ENCODE peak calls at places on chromosomes 12 and 14, in four cellular contexts. C is IMR-90, V is H1, Y is H9. Z is an unnamed sample.

GRCh38 chr14:33556382-33557121 is 394.3 kb downstream of the EGLN3 start:
- DNase-seq in C (no peak), V (no peak), Y (no peak), Z (no peak)

GRCh38 chr12:242496-242895 is 20.1 kb downstream of the SLC6A13 start:
- DNase-seq in C (no peak), V (no peak), Y (no peak), Z (no peak)

GRCh38 chr12:128966411-128966810 is 113.1 kb downstream of the GLT1D1 start:
- DNase-seq in C (no peak), V (no peak), Y (no peak), Z (no peak)

GRCh38 chr12:31585271-31585670 is 5.7 kb downstream of the DENND5B start:
- DNase-seq in C (peak; percentile 63), V (no peak), Y (no peak), Z (no peak)

GRCh38 chr14:58368951-58369350 is 26.8 kb upstream of the TOMM20L start:
- DNase-seq in C (peak; percentile 59), V (no peak), Y (no peak), Z (no peak)

GRCh38 chr14:68295316-68295816 is 475.8 kb downstream of the RAD51B start:
- DNase-seq in C (no peak), V (no peak), Y (peak; percentile 33), Z (peak; percentile 90)

GRCh38 chr12:77220586-77220985 is 155.2 kb upstream of the E2F7 start:
- DNase-seq in C (no peak), V (no peak), Y (no peak), Z (no peak)

GRCh38 chr12:110965574-110965973 is 45.2 kb upstream of the MYL2 start:
- DNase-seq in C (no peak), V (no peak), Y (no peak), Z (no peak)

GRCh38 chr14:71322660-71323250 is 415.5 kb downstream of the PCNX1 start:
- DNase-seq in C (peak; percentile 67), V (no peak), Y (no peak), Z (peak; percentile 56)

GRCh38 chr12:104866286-104866685 is 91.8 kb downstream of the SLC41A2 start:
- DNase-seq in C (peak; percentile 70), V (no peak), Y (no peak), Z (no peak)

GRCh38 chr12:57047981-57048380 is 1.9 kb downstream of the MYO1A start:
- DNase-seq in C (peak; percentile 43), V (no peak), Y (no peak), Z (no peak)

GRCh38 chr14:103131580-103131979 is 8.3 kb downstream of the TNFAIP2 start:
- DNase-seq in C (no peak), V (no peak), Y (no peak), Z (no peak)

GRCh38 chr14:103129301-103130016 is 6.2 kb downstream of the TNFAIP2 start:
- DNase-seq in C (no peak), V (no peak), Y (no peak), Z (peak; percentile 50)

GRCh38 chr14:103130017-103130764 is 6.9 kb downstream of the TNFAIP2 start:
- DNase-seq in C (no peak), V (no peak), Y (no peak), Z (no peak)

GRCh38 chr14:103132381-103133212 is 9.3 kb downstream of the TNFAIP2 start:
- DNase-seq in C (no peak), V (no peak), Y (no peak), Z (no peak)

DNA sequence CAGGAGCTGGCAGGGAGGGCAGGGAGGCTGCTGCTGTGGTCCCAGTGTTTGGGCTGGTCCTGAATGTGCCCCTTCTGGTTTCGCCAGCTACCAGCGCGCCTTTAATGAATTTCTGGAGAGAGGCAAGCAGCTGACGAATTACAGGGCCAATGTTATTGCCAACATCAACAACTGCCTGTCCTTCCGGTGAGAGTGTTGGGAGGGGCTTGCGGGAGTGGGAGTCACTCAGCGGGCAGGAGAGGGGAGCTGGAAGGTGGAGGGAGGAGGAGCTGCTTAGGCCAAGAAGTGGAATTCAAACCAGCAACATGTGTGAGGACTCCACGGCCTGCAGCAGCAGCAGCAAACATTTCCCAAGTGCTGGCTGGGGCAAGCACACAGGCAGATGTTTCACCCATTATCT is 7.7 kb downstream of the TNFAIP2 start:
- DNase-seq in C (peak; percentile 90), V (no peak), Y (no peak), Z (no peak)
- H2BK5ac ChIP-seq in C (peak overlapping the region; percentile 12), V (no peak overlapping the region), Y (no peak overlapping the region), Z (no peak overlapping the region)

GRCh38 chr14:26888592-26888991 is 290.8 kb upstream of the NOVA1 start:
- DNase-seq in C (no peak), V (no peak), Y (no peak), Z (no peak)

DNA sequence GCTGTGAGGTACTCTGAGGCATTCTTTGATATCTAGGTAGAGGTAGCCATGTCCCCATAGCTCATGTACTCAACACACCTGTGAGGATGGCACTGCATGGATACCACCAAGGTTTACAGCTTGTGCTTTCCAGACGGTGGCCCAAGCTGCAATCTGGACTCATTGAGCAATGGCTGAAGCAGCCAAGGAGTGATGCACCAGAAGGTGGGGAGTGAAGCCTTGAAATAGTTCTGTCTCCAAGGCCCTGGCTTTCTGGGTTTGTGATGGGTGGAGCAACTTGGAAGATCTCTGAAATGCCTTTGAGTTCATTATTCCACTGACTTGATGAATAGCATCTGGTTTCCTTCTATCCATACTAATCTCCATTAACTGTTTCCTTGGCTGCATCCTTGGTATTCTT is 290.0 kb upstream of the NOVA1 start:
- DNase-seq in C (no peak), V (no peak), Y (no peak), Z (no peak)
- H4K5ac ChIP-seq in C (no peak overlapping the region), V (no peak overlapping the region), Y (no peak overlapping the region), Z (no peak overlapping the region)

GRCh38 chr12:34335819-34336262 is 313.5 kb downstream of the ALG10 start:
- DNase-seq in C (no peak), V (no peak), Y (no peak), Z (no peak)

GRCh38 chr12:34334953-34335743 is 312.9 kb downstream of the ALG10 start:
- DNase-seq in C (no peak), V (no peak), Y (no peak), Z (no peak)

GRCh38 chr12:34338751-34339150 is 316.5 kb downstream of the ALG10 start:
- DNase-seq in C (no peak), V (no peak), Y (no peak), Z (no peak)

GRCh38 chr12:34334538-34334937 is 312.2 kb downstream of the ALG10 start:
- DNase-seq in C (no peak), V (no peak), Y (no peak), Z (no peak)

DNA sequence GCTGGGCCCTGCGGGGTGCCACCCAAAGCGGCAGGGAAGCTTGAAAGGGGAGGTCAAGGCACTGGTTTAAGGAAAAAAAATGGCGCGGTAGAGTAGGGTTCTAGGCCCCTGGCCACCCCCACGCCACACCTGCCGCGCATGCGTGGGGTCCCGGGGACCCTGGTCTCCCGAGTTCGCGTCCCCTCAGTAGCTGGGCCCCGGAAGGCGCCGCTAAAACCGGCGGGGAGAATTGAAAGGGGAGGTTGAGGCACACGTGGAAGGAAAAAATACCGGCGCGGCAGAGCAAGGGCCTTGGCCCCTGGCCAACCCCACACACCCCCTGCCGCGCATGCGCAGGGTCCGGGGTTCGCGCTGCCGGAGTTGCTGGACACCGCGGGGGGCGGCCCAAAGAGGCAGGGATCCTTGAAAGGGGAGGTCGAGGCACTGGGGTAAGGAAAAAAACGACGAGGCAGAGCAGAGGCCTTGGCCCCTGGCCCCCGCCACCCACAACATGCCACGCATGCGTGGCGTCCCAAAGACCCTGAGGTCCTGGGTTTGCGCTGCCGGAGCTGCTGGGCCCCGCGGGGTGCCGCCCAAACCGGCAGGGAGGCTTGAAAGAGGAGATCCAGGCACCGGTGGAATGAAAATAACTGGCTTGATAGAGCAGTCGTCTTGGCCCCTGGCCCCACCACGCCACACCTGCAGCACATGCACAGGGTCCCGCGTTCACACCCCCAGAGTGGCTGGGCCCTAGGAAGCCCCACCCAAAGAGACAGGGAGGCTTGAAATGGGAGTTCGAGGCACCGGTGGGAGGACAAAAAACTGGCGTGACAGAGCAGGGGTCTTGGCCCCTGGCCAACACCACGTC is 314.5 kb downstream of the ALG10 start:
- DNase-seq in C (no peak), V (no peak), Y (no peak), Z (no peak)
- H3K56ac ChIP-seq in C (no peak overlapping the region), V (no peak overlapping the region), Y (no peak overlapping the region), Z (no peak overlapping the region)

DNA sequence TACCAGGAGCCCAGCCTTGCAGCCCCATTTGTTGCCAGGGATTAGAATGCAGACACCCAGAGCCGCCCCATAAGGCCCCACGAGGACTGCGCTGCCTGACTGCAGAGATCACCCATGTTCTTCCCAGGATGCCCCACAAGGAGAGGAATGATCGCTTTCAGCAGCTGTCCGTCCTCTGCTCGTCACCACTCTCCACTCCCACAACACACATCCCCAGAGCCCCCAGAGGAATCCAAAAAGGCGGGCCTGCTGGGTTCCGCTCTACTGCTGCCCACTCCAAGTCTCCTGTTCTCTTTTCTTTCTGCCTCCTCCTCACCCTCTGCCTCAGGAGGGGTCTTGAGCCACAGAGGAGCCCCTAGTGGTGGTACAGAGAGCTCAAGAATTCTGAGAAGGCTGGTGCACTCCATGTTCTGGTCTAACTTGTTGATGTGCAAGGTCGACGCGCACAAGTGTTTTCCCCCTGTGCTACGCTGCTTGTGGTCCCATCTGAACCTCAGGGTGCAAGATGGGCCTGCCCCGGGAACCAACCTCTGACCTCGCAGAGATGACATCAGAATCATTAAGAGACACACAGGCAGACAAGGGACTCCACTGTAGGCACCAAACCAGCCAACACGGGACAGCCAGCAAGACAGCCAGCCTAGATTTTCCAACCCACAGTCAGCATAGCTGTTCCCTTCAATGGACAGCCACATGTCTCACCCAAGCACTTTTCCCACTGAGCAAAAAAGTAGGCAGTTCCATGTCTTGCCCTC is 30.0 kb downstream of the PXN start:
- DNase-seq in C (no peak), V (no peak), Y (peak; percentile 72), Z (peak; percentile 79)
- H2BK5ac ChIP-seq in C (peak overlapping the region; percentile 93), V (peak overlapping the region; percentile 71), Y (no peak overlapping the region), Z (peak overlapping the region; percentile 14)

GRCh38 chr14:93056840-93057585 is 58.7 kb downstream of the ITPK1 start:
- DNase-seq in C (peak; percentile 23), V (no peak), Y (no peak), Z (no peak)

GRCh38 chr14:93054876-93055275 is 60.8 kb downstream of the ITPK1 start:
- DNase-seq in C (no peak), V (no peak), Y (no peak), Z (no peak)

GRCh38 chr14:93057586-93058280 is 58.0 kb downstream of the ITPK1 start:
- DNase-seq in C (no peak), V (no peak), Y (no peak), Z (no peak)

GRCh38 chr14:93055651-93056115 is 60.0 kb downstream of the ITPK1 start:
- DNase-seq in C (no peak), V (no peak), Y (no peak), Z (no peak)

DNA sequence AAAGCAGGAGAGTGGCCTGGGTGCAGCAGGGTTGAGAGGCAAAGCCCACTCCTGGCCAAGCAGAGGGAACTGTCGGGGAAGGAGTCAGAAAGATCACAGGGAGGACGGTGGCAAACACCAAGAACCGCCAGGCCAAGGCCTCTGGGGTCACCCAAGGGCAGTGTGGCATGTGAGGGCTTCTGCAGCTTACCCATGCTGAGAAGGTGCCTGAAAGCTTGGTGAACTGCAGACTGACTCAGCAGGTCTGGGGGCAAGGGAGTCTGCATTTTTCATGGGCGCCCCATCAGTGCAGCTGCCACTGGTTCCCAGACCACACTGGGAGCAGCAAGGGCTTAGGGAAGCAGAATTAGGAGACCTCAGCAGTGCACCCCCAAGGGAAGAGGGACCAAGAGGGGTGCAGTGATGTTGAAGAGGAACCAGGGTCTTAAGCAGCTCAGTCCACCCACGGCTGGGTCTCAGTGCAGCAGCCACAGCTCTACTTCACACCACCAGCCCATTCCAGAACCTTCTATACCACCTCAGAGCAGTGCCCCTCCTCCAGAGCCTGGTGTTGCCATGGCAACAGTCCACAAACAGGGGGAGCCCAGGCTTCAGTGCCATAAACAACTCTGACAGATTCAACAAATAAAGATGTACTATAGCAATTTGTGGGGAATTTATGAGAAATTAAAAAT is 59.4 kb downstream of the ITPK1 start:
- DNase-seq in C (no peak), V (no peak), Y (no peak), Z (peak; percentile 80)
- H4K5ac ChIP-seq in C (no peak overlapping the region), V (no peak overlapping the region), Y (no peak overlapping the region), Z (no peak overlapping the region)